ENCODE peak calls at places on chromosomes 1 and 21, in seven cellular contexts. One of them, this sample, is unnamed.

GRCh38 chr1:48931571-48932251 is 155.0 kb upstream of the BEND5 start:
- DNase-seq in endothelial cell of umbilical vein: peak; percentile 20
- DNase-seq in HCT116: no peak
- DNase-seq in GM23338: peak; percentile 36
- DNase-seq in esophagus muscularis mucosa: no peak
- DNase-seq in suprapubic skin: no peak
- DNase-seq in K562: no peak
- DNase-seq in this sample: no peak

GRCh38 chr1:160637821-160638539 is 8.9 kb downstream of the SLAMF1 start:
- DNase-seq in endothelial cell of umbilical vein: peak; percentile 10
- DNase-seq in HCT116: no peak
- DNase-seq in GM23338: peak; percentile 25
- DNase-seq in esophagus muscularis mucosa: no peak
- DNase-seq in suprapubic skin: no peak
- DNase-seq in K562: no peak
- DNase-seq in this sample: no peak

GRCh38 chr1:25744140-25744581 is 55.8 kb upstream of the SELENON start:
- DNase-seq in endothelial cell of umbilical vein: peak; percentile 49
- DNase-seq in HCT116: peak; percentile 3
- DNase-seq in GM23338: peak; percentile 75
- DNase-seq in esophagus muscularis mucosa: peak; percentile 93
- DNase-seq in suprapubic skin: no peak
- DNase-seq in K562: no peak
- DNase-seq in this sample: peak; percentile 93

GRCh38 chr1:151790940-151791651 is 796 bp upstream of the TDRKH start:
- DNase-seq in endothelial cell of umbilical vein: peak; percentile 33
- DNase-seq in HCT116: no peak
- DNase-seq in GM23338: peak; percentile 44
- DNase-seq in esophagus muscularis mucosa: no peak
- DNase-seq in suprapubic skin: peak; percentile 76
- DNase-seq in K562: peak; percentile 71
- DNase-seq in this sample: no peak

GRCh38 chr1:65440322-65440864 is 19.9 kb downstream of the LEPR start:
- DNase-seq in endothelial cell of umbilical vein: no peak
- DNase-seq in HCT116: no peak
- DNase-seq in GM23338: no peak
- DNase-seq in esophagus muscularis mucosa: no peak
- DNase-seq in suprapubic skin: no peak
- DNase-seq in K562: no peak
- DNase-seq in this sample: no peak

GRCh38 chr1:99181892-99182291 is 82.4 kb upstream of the PLPPR4 start:
- DNase-seq in endothelial cell of umbilical vein: no peak
- DNase-seq in HCT116: no peak
- DNase-seq in GM23338: no peak
- DNase-seq in esophagus muscularis mucosa: no peak
- DNase-seq in suprapubic skin: no peak
- DNase-seq in K562: no peak
- DNase-seq in this sample: no peak

GRCh38 chr1:62962794-62963776 is 179.2 kb downstream of the ATG4C start:
- DNase-seq in endothelial cell of umbilical vein: peak; percentile 29
- DNase-seq in HCT116: peak; percentile 24
- DNase-seq in GM23338: peak; percentile 95
- DNase-seq in esophagus muscularis mucosa: no peak
- DNase-seq in suprapubic skin: no peak
- DNase-seq in K562: peak; percentile 40
- DNase-seq in this sample: no peak

GRCh38 chr1:214500349-214501055 is 50.9 kb downstream of the PTPN14 start:
- DNase-seq in endothelial cell of umbilical vein: no peak
- DNase-seq in HCT116: no peak
- DNase-seq in GM23338: no peak
- DNase-seq in esophagus muscularis mucosa: no peak
- DNase-seq in suprapubic skin: no peak
- DNase-seq in K562: no peak
- DNase-seq in this sample: no peak

GRCh38 chr1:10272274-10272673 is 61.9 kb downstream of the KIF1B start:
- DNase-seq in endothelial cell of umbilical vein: no peak
- DNase-seq in HCT116: no peak
- DNase-seq in GM23338: no peak
- DNase-seq in esophagus muscularis mucosa: no peak
- DNase-seq in suprapubic skin: no peak
- DNase-seq in K562: no peak
- DNase-seq in this sample: no peak

GRCh38 chr21:24976238-24976637 is 631.0 kb downstream of the MRPL39 start:
- DNase-seq in endothelial cell of umbilical vein: no peak
- DNase-seq in HCT116: no peak
- DNase-seq in GM23338: no peak
- DNase-seq in esophagus muscularis mucosa: no peak
- DNase-seq in suprapubic skin: no peak
- DNase-seq in K562: no peak
- DNase-seq in this sample: no peak

GRCh38 chr21:44926364-44927101 is 5.8 kb upstream of the ITGB2 start:
- DNase-seq in endothelial cell of umbilical vein: no peak
- DNase-seq in HCT116: no peak
- DNase-seq in GM23338: no peak
- DNase-seq in esophagus muscularis mucosa: no peak
- DNase-seq in suprapubic skin: no peak
- DNase-seq in K562: no peak
- DNase-seq in this sample: no peak

GRCh38 chr1:10057744-10058294 is 25.1 kb downstream of the UBE4B start:
- DNase-seq in endothelial cell of umbilical vein: no peak
- DNase-seq in HCT116: no peak
- DNase-seq in GM23338: no peak
- DNase-seq in esophagus muscularis mucosa: no peak
- DNase-seq in suprapubic skin: no peak
- DNase-seq in K562: no peak
- DNase-seq in this sample: no peak

GRCh38 chr1:193264313-193265065 is 78.1 kb upstream of the B3GALT2 start:
- DNase-seq in endothelial cell of umbilical vein: no peak
- DNase-seq in HCT116: no peak
- DNase-seq in GM23338: no peak
- DNase-seq in esophagus muscularis mucosa: no peak
- DNase-seq in suprapubic skin: no peak
- DNase-seq in K562: no peak
- DNase-seq in this sample: no peak

GRCh38 chr1:40076895-40077312 is 20.1 kb downstream of the PPT1 start:
- DNase-seq in endothelial cell of umbilical vein: no peak
- DNase-seq in HCT116: no peak
- DNase-seq in GM23338: no peak
- DNase-seq in esophagus muscularis mucosa: no peak
- DNase-seq in suprapubic skin: no peak
- DNase-seq in K562: peak; percentile 44
- DNase-seq in this sample: no peak

GRCh38 chr1:101388904-101389546 is 152.2 kb downstream of the S1PR1 start:
- DNase-seq in endothelial cell of umbilical vein: no peak
- DNase-seq in HCT116: no peak
- DNase-seq in GM23338: no peak
- DNase-seq in esophagus muscularis mucosa: no peak
- DNase-seq in suprapubic skin: no peak
- DNase-seq in K562: no peak
- DNase-seq in this sample: no peak

GRCh38 chr1:210687582-210688279 is 359.0 kb downstream of the HHAT start:
- DNase-seq in endothelial cell of umbilical vein: no peak
- DNase-seq in HCT116: no peak
- DNase-seq in GM23338: no peak
- DNase-seq in esophagus muscularis mucosa: no peak
- DNase-seq in suprapubic skin: no peak
- DNase-seq in K562: no peak
- DNase-seq in this sample: no peak

GRCh38 chr1:180253585-180254495 is 23.8 kb downstream of the LHX4 start:
- DNase-seq in endothelial cell of umbilical vein: no peak
- DNase-seq in HCT116: no peak
- DNase-seq in GM23338: no peak
- DNase-seq in esophagus muscularis mucosa: no peak
- DNase-seq in suprapubic skin: no peak
- DNase-seq in K562: no peak
- DNase-seq in this sample: no peak

GRCh38 chr1:232143315-232143886 is 486.5 kb downstream of the SIPA1L2 start:
- DNase-seq in endothelial cell of umbilical vein: no peak
- DNase-seq in HCT116: no peak
- DNase-seq in GM23338: peak; percentile 53
- DNase-seq in esophagus muscularis mucosa: no peak
- DNase-seq in suprapubic skin: no peak
- DNase-seq in K562: no peak
- DNase-seq in this sample: no peak
- TF ChIP-seq POLR2AphosphoS5 in endothelial cell of umbilical vein: no peak
- TF ChIP-seq POLR2AphosphoS5 in HCT116: no peak
- TF ChIP-seq POLR2AphosphoS5 in GM23338: no peak
- TF ChIP-seq POLR2AphosphoS5 in esophagus muscularis mucosa: no peak
- TF ChIP-seq POLR2AphosphoS5 in suprapubic skin: no peak
- TF ChIP-seq POLR2AphosphoS5 in K562: no peak
- TF ChIP-seq POLR2AphosphoS5 in this sample: no peak

GRCh38 chr1:229023651-229024295 is 247.1 kb upstream of the RAB4A start:
- DNase-seq in endothelial cell of umbilical vein: no peak
- DNase-seq in HCT116: no peak
- DNase-seq in GM23338: no peak
- DNase-seq in esophagus muscularis mucosa: peak; percentile 80
- DNase-seq in suprapubic skin: no peak
- DNase-seq in K562: no peak
- DNase-seq in this sample: no peak

GRCh38 chr1:229027622-229028182 is 243.2 kb upstream of the RAB4A start:
- DNase-seq in endothelial cell of umbilical vein: peak; percentile 75
- DNase-seq in HCT116: no peak
- DNase-seq in GM23338: peak; percentile 71
- DNase-seq in esophagus muscularis mucosa: no peak
- DNase-seq in suprapubic skin: no peak
- DNase-seq in K562: no peak
- DNase-seq in this sample: peak; percentile 83

GRCh38 chr1:229024528-229025119 is 246.3 kb upstream of the RAB4A start:
- DNase-seq in endothelial cell of umbilical vein: peak; percentile 55
- DNase-seq in HCT116: peak; percentile 57
- DNase-seq in GM23338: no peak
- DNase-seq in esophagus muscularis mucosa: peak; percentile 92
- DNase-seq in suprapubic skin: no peak
- DNase-seq in K562: peak; percentile 68
- DNase-seq in this sample: peak; percentile 88

GRCh38 chr1:229027158-229027557 is 243.8 kb upstream of the RAB4A start:
- DNase-seq in endothelial cell of umbilical vein: no peak
- DNase-seq in HCT116: no peak
- DNase-seq in GM23338: no peak
- DNase-seq in esophagus muscularis mucosa: no peak
- DNase-seq in suprapubic skin: no peak
- DNase-seq in K562: no peak
- DNase-seq in this sample: no peak

DNA sequence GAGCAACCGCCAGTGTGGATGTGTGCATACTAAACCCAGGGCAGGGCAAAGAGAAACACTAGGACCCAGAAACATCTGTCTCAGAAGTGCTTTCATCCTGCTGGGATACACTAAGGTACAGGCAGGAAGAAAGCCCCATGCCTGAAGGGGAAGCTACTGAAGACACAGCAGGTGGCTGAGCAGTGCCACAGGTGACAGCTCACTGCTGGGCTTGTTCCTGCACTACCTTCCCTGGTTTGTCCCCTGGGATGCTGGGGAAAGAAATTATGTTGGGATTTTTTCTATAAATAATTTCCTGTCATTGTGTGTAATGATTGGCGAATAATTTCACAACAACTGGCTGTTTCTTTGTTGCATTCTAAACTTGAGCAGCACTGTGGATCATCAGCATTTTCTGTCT is 245.3 kb upstream of the RAB4A start:
- DNase-seq in endothelial cell of umbilical vein: no peak
- DNase-seq in HCT116: no peak
- DNase-seq in GM23338: no peak
- DNase-seq in esophagus muscularis mucosa: no peak
- DNase-seq in suprapubic skin: no peak
- DNase-seq in K562: no peak
- DNase-seq in this sample: no peak
- TF ChIP-seq POLR2AphosphoS5 in endothelial cell of umbilical vein: no peak
- TF ChIP-seq POLR2AphosphoS5 in HCT116: no peak
- TF ChIP-seq POLR2AphosphoS5 in GM23338: no peak
- TF ChIP-seq POLR2AphosphoS5 in esophagus muscularis mucosa: no peak
- TF ChIP-seq POLR2AphosphoS5 in suprapubic skin: no peak
- TF ChIP-seq POLR2AphosphoS5 in K562: no peak
- TF ChIP-seq POLR2AphosphoS5 in this sample: no peak

GRCh38 chr21:33395866-33396265 is 7.3 kb upstream of the IFNGR2 start:
- DNase-seq in endothelial cell of umbilical vein: no peak
- DNase-seq in HCT116: no peak
- DNase-seq in GM23338: no peak
- DNase-seq in esophagus muscularis mucosa: no peak
- DNase-seq in suprapubic skin: no peak
- DNase-seq in K562: no peak
- DNase-seq in this sample: no peak

GRCh38 chr21:33390479-33390878 is 12.7 kb upstream of the IFNGR2 start:
- DNase-seq in endothelial cell of umbilical vein: no peak
- DNase-seq in HCT116: no peak
- DNase-seq in GM23338: no peak
- DNase-seq in esophagus muscularis mucosa: no peak
- DNase-seq in suprapubic skin: no peak
- DNase-seq in K562: no peak
- DNase-seq in this sample: no peak

GRCh38 chr21:33393348-33393747 is 9.9 kb upstream of the IFNGR2 start:
- DNase-seq in endothelial cell of umbilical vein: no peak
- DNase-seq in HCT116: no peak
- DNase-seq in GM23338: no peak
- DNase-seq in esophagus muscularis mucosa: no peak
- DNase-seq in suprapubic skin: no peak
- DNase-seq in K562: no peak
- DNase-seq in this sample: no peak

GRCh38 chr21:33394260-33394659 is 9.0 kb upstream of the IFNGR2 start:
- DNase-seq in endothelial cell of umbilical vein: no peak
- DNase-seq in HCT116: no peak
- DNase-seq in GM23338: no peak
- DNase-seq in esophagus muscularis mucosa: no peak
- DNase-seq in suprapubic skin: no peak
- DNase-seq in K562: no peak
- DNase-seq in this sample: peak; percentile 70

DNA sequence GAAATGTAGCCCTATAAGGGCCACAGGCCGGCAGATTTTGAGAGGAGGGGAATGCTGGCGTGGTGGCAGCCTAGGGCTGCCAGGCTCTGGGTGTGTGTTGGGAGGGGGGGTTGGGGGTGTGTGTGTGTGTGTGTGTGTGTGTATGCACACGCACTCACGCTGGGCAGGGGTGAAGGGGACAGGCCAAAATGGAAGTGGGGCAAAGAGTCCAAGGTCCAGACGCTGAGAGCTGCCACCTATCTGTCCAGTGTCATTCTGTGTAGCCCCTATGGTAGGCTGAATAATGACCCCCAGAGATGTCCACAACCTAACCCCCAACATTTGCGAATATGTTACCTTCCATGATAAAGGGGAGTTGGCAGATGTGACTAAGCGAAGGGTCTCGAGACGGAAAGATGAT is 10.6 kb upstream of the IFNGR2 start:
- DNase-seq in endothelial cell of umbilical vein: no peak
- DNase-seq in HCT116: no peak
- DNase-seq in GM23338: no peak
- DNase-seq in esophagus muscularis mucosa: no peak
- DNase-seq in suprapubic skin: no peak
- DNase-seq in K562: no peak
- DNase-seq in this sample: no peak
- TF ChIP-seq POLR2AphosphoS5 in endothelial cell of umbilical vein: no peak
- TF ChIP-seq POLR2AphosphoS5 in HCT116: no peak
- TF ChIP-seq POLR2AphosphoS5 in GM23338: no peak
- TF ChIP-seq POLR2AphosphoS5 in esophagus muscularis mucosa: no peak
- TF ChIP-seq POLR2AphosphoS5 in suprapubic skin: no peak
- TF ChIP-seq POLR2AphosphoS5 in K562: no peak
- TF ChIP-seq POLR2AphosphoS5 in this sample: no peak

DNA sequence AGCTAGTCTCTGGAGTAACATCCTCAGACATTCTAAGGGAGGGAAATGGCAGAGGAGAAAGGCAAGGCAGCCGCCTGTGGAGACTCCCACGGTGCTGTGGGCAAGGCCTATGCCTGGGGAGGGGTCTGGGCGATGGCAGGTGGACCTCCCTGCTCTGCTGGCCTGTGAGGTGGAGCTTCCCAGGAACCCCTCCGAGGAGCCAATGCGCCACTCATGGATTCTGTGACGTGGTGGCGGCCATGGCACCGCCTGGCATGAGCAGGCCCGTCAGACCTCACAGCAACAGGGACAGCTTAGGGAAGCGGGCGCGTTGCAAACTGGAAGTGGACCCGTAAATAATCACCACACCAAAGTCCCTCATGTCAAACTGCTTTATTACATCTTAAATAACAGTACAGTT is 6.7 kb upstream of the NADK start:
- DNase-seq in endothelial cell of umbilical vein: no peak
- DNase-seq in HCT116: no peak
- DNase-seq in GM23338: no peak
- DNase-seq in esophagus muscularis mucosa: no peak
- DNase-seq in suprapubic skin: no peak
- DNase-seq in K562: no peak
- DNase-seq in this sample: no peak
- TF ChIP-seq POLR2AphosphoS5 in endothelial cell of umbilical vein: no peak
- TF ChIP-seq POLR2AphosphoS5 in HCT116: no peak
- TF ChIP-seq POLR2AphosphoS5 in GM23338: no peak
- TF ChIP-seq POLR2AphosphoS5 in esophagus muscularis mucosa: no peak
- TF ChIP-seq POLR2AphosphoS5 in suprapubic skin: no peak
- TF ChIP-seq POLR2AphosphoS5 in K562: no peak
- TF ChIP-seq POLR2AphosphoS5 in this sample: no peak